ENCODE peak calls at places on chromosomes 3 and 15, in nine cellular contexts. One of them, this sample, is unnamed.

GRCh38 chr3:154794383-154794782 is 285.7 kb upstream of the MME start:
- DNase-seq in mesothelial cell of epicardium: no peak
- DNase-seq in K562: no peak
- DNase-seq in BJ: no peak
- DNase-seq in psoas muscle: no peak
- DNase-seq in Calu3: no peak
- DNase-seq in cardiac fibroblast: peak
- DNase-seq in spleen: no peak
- DNase-seq in body of pancreas: no peak
- DNase-seq in this sample: no peak

GRCh38 chr3:46870651-46871050 is 6.9 kb upstream of the PTH1R start:
- DNase-seq in psoas muscle: no peak
- DNase-seq in mesothelial cell of epicardium: no peak
- DNase-seq in spleen: no peak
- DNase-seq in BJ: no peak
- DNase-seq in K562: no peak
- DNase-seq in Calu3: no peak
- DNase-seq in body of pancreas: no peak
- DNase-seq in cardiac fibroblast: no peak
- DNase-seq in this sample: no peak

GRCh38 chr3:160343132-160343531 is 55.9 kb downstream of the IFT80 start:
- DNase-seq in spleen: no peak
- DNase-seq in body of pancreas: no peak
- DNase-seq in K562: no peak
- DNase-seq in psoas muscle: no peak
- DNase-seq in mesothelial cell of epicardium: no peak
- DNase-seq in Calu3: no peak
- DNase-seq in cardiac fibroblast: peak
- DNase-seq in BJ: no peak
- DNase-seq in this sample: no peak

GRCh38 chr3:4222574-4222973 is 80.6 kb upstream of the SETMAR start:
- DNase-seq in Calu3: no peak
- DNase-seq in cardiac fibroblast: no peak
- DNase-seq in BJ: no peak
- DNase-seq in K562: no peak
- DNase-seq in body of pancreas: no peak
- DNase-seq in mesothelial cell of epicardium: no peak
- DNase-seq in psoas muscle: no peak
- DNase-seq in spleen: no peak
- DNase-seq in this sample: no peak

GRCh38 chr3:139686624-139687023 is 8.9 kb upstream of the NMNAT3 start:
- DNase-seq in mesothelial cell of epicardium: no peak
- DNase-seq in Calu3: no peak
- DNase-seq in BJ: no peak
- DNase-seq in spleen: no peak
- DNase-seq in body of pancreas: no peak
- DNase-seq in cardiac fibroblast: no peak
- DNase-seq in K562: no peak
- DNase-seq in psoas muscle: no peak
- DNase-seq in this sample: no peak

GRCh38 chr15:66023322-66023972 is 154.2 kb downstream of the RAB11A start:
- DNase-seq in mesothelial cell of epicardium: no peak
- DNase-seq in BJ: no peak
- DNase-seq in Calu3: no peak
- DNase-seq in spleen: no peak
- DNase-seq in body of pancreas: no peak
- DNase-seq in cardiac fibroblast: no peak
- DNase-seq in K562: no peak
- DNase-seq in psoas muscle: no peak
- DNase-seq in this sample: no peak

GRCh38 chr15:60228619-60229018 is 169.2 kb downstream of the ANXA2 start:
- DNase-seq in body of pancreas: no peak
- DNase-seq in BJ: no peak
- DNase-seq in cardiac fibroblast: no peak
- DNase-seq in K562: no peak
- DNase-seq in psoas muscle: no peak
- DNase-seq in mesothelial cell of epicardium: no peak
- DNase-seq in spleen: no peak
- DNase-seq in Calu3: no peak
- DNase-seq in this sample: no peak

GRCh38 chr15:68528891-68529290 is 49.9 kb upstream of the CORO2B start:
- DNase-seq in BJ: no peak
- DNase-seq in body of pancreas: no peak
- DNase-seq in Calu3: no peak
- DNase-seq in cardiac fibroblast: peak
- DNase-seq in mesothelial cell of epicardium: no peak
- DNase-seq in spleen: no peak
- DNase-seq in psoas muscle: no peak
- DNase-seq in K562: no peak
- DNase-seq in this sample: no peak

GRCh38 chr3:127254730-127255129 is 33.1 kb downstream of the PRR20G start:
- DNase-seq in Calu3: peak
- DNase-seq in mesothelial cell of epicardium: no peak
- DNase-seq in cardiac fibroblast: peak
- DNase-seq in spleen: no peak
- DNase-seq in BJ: no peak
- DNase-seq in K562: peak
- DNase-seq in body of pancreas: no peak
- DNase-seq in psoas muscle: no peak
- DNase-seq in this sample: no peak
- TF ChIP-seq CTCF in Calu3: peak
- TF ChIP-seq CTCF in mesothelial cell of epicardium: no peak
- TF ChIP-seq CTCF in cardiac fibroblast: peak
- TF ChIP-seq CTCF in spleen: no peak
- TF ChIP-seq CTCF in BJ: peak
- TF ChIP-seq CTCF in K562: peak
- TF ChIP-seq CTCF in body of pancreas: no peak
- TF ChIP-seq CTCF in psoas muscle: peak
- TF ChIP-seq CTCF in this sample: peak

DNA sequence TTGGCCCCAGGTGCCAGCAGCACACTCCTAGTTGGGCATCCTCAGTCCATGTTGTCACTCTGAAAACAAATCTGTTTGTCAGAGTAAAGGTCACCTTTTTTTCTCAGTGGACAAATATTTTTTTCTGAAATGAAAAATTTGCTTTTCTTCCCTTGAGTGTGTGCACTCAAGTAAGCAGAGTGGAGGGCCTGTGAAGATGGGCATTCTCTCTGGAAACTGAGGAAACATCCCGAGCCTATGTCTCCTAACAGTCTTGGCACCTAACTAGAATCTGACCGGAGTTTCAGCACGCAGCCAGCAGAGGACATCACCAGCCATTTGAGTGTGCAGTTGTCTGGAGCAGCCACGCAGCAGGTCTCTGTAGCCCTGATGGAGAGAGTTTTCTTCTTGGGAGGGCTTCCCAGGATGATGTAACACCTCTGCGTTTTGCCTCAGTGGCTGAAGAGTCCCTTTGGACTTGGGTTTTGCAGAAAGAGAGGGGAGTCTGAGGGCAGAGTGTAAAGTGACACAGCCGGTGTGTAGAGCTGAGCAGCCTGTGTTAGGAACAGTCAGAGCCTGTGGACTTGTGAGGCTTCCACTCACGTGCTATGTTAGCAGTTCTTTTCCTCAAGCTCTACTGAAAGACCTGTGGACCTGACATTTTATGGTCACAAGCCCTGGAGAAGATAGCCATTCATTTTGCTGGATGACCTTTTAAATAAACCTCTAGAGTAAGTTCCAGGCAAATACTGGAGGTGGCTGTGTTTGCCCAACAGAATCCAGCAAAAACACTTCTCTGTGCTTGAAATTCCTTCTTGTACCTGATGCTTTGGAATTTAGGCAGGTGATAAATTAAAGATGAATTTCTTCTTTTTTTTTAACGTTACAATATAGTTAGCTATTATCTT is 51.6 kb downstream of the ABHD2 start:
- DNase-seq in cardiac fibroblast: no peak
- DNase-seq in Calu3: no peak
- DNase-seq in psoas muscle: peak
- DNase-seq in K562: no peak
- DNase-seq in body of pancreas: no peak
- DNase-seq in BJ: no peak
- DNase-seq in spleen: no peak
- DNase-seq in mesothelial cell of epicardium: no peak
- DNase-seq in this sample: no peak
- TF ChIP-seq CTCF in cardiac fibroblast: peak
- TF ChIP-seq CTCF in Calu3: no peak
- TF ChIP-seq CTCF in psoas muscle: peak
- TF ChIP-seq CTCF in K562: no peak
- TF ChIP-seq CTCF in body of pancreas: no peak
- TF ChIP-seq CTCF in BJ: peak
- TF ChIP-seq CTCF in spleen: no peak
- TF ChIP-seq CTCF in mesothelial cell of epicardium: no peak
- TF ChIP-seq CTCF in this sample: no peak

GRCh38 chr3:64318001-64318400 is 92.7 kb upstream of the PRICKLE2 start:
- DNase-seq in spleen: no peak
- DNase-seq in body of pancreas: no peak
- DNase-seq in mesothelial cell of epicardium: no peak
- DNase-seq in Calu3: no peak
- DNase-seq in BJ: no peak
- DNase-seq in cardiac fibroblast: no peak
- DNase-seq in psoas muscle: no peak
- DNase-seq in K562: no peak
- DNase-seq in this sample: no peak

GRCh38 chr3:64316971-64317370 is 91.7 kb upstream of the PRICKLE2 start:
- DNase-seq in spleen: no peak
- DNase-seq in body of pancreas: no peak
- DNase-seq in cardiac fibroblast: peak
- DNase-seq in Calu3: no peak
- DNase-seq in BJ: no peak
- DNase-seq in psoas muscle: no peak
- DNase-seq in K562: no peak
- DNase-seq in mesothelial cell of epicardium: no peak
- DNase-seq in this sample: no peak

GRCh38 chr3:64318670-64319271 is 93.5 kb upstream of the PRICKLE2 start:
- DNase-seq in K562: no peak
- DNase-seq in cardiac fibroblast: no peak
- DNase-seq in Calu3: no peak
- DNase-seq in psoas muscle: no peak
- DNase-seq in spleen: no peak
- DNase-seq in BJ: no peak
- DNase-seq in body of pancreas: no peak
- DNase-seq in mesothelial cell of epicardium: no peak
- DNase-seq in this sample: no peak

GRCh38 chr3:64321747-64322146 is 96.5 kb upstream of the PRICKLE2 start:
- DNase-seq in Calu3: peak
- DNase-seq in K562: no peak
- DNase-seq in body of pancreas: peak
- DNase-seq in BJ: no peak
- DNase-seq in mesothelial cell of epicardium: no peak
- DNase-seq in spleen: no peak
- DNase-seq in psoas muscle: no peak
- DNase-seq in cardiac fibroblast: peak
- DNase-seq in this sample: no peak

GRCh38 chr3:64319391-64319790 is 94.1 kb upstream of the PRICKLE2 start:
- DNase-seq in cardiac fibroblast: no peak
- DNase-seq in mesothelial cell of epicardium: no peak
- DNase-seq in body of pancreas: no peak
- DNase-seq in K562: no peak
- DNase-seq in BJ: no peak
- DNase-seq in psoas muscle: no peak
- DNase-seq in Calu3: no peak
- DNase-seq in spleen: no peak
- DNase-seq in this sample: no peak
- TF ChIP-seq CTCF in cardiac fibroblast: no peak
- TF ChIP-seq CTCF in mesothelial cell of epicardium: no peak
- TF ChIP-seq CTCF in body of pancreas: no peak
- TF ChIP-seq CTCF in K562: no peak
- TF ChIP-seq CTCF in BJ: no peak
- TF ChIP-seq CTCF in psoas muscle: no peak
- TF ChIP-seq CTCF in Calu3: no peak
- TF ChIP-seq CTCF in spleen: no peak
- TF ChIP-seq CTCF in this sample: peak

GRCh38 chr3:107687182-107687581 is 164.4 kb downstream of the BBX start:
- DNase-seq in mesothelial cell of epicardium: no peak
- DNase-seq in psoas muscle: no peak
- DNase-seq in body of pancreas: no peak
- DNase-seq in cardiac fibroblast: no peak
- DNase-seq in Calu3: no peak
- DNase-seq in BJ: no peak
- DNase-seq in spleen: no peak
- DNase-seq in K562: peak
- DNase-seq in this sample: no peak
- TF ChIP-seq CTCF in mesothelial cell of epicardium: no peak
- TF ChIP-seq CTCF in psoas muscle: no peak
- TF ChIP-seq CTCF in body of pancreas: no peak
- TF ChIP-seq CTCF in cardiac fibroblast: no peak
- TF ChIP-seq CTCF in Calu3: no peak
- TF ChIP-seq CTCF in BJ: no peak
- TF ChIP-seq CTCF in spleen: no peak
- TF ChIP-seq CTCF in K562: no peak
- TF ChIP-seq CTCF in this sample: no peak

GRCh38 chr3:65961733-65962132 is 77.0 kb downstream of the MAGI1 start:
- DNase-seq in cardiac fibroblast: no peak
- DNase-seq in spleen: no peak
- DNase-seq in body of pancreas: no peak
- DNase-seq in K562: no peak
- DNase-seq in psoas muscle: no peak
- DNase-seq in mesothelial cell of epicardium: no peak
- DNase-seq in Calu3: no peak
- DNase-seq in BJ: no peak
- DNase-seq in this sample: no peak
- TF ChIP-seq CTCF in cardiac fibroblast: no peak
- TF ChIP-seq CTCF in spleen: no peak
- TF ChIP-seq CTCF in body of pancreas: no peak
- TF ChIP-seq CTCF in K562: no peak
- TF ChIP-seq CTCF in psoas muscle: no peak
- TF ChIP-seq CTCF in mesothelial cell of epicardium: no peak
- TF ChIP-seq CTCF in Calu3: no peak
- TF ChIP-seq CTCF in BJ: no peak
- TF ChIP-seq CTCF in this sample: no peak

DNA sequence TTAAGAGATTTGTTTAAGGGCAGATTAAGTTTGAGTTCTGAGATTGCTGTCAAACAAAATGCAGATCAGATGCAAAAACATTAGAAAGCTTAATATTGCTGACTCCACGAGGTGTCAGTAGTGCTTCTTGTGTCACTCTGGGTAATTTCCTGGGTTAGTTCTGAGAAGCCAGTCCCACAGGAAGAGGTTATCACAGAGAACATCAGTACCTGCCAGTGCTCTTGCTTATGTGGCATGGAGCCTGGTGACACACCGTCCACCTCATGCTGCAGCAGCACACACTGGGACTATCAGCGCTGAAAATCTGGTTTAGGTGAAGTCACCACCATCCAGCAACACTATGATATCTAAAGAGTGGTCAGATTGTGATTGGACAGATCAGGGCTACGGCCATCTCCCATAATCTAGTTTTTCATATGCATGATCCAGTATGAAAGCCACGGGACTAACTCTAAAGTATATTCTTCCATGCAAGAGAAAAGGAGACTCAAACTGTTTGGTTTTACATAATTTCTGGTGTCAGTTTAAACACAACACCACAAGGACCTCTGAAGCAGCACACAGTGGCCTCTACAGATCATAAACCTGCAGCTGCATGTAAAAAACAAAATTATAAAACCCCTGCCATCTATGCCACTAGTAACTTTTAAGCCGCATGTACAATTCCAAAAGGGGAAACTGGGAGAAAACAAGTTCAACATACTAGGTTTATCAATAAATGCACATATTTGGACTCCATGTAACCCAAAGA is 36.1 kb upstream of the MYO5C start:
- DNase-seq in body of pancreas: peak
- DNase-seq in psoas muscle: no peak
- DNase-seq in Calu3: peak
- DNase-seq in cardiac fibroblast: peak
- DNase-seq in spleen: no peak
- DNase-seq in BJ: no peak
- DNase-seq in K562: no peak
- DNase-seq in mesothelial cell of epicardium: no peak
- DNase-seq in this sample: no peak
- TF ChIP-seq CTCF in body of pancreas: no peak
- TF ChIP-seq CTCF in psoas muscle: peak
- TF ChIP-seq CTCF in Calu3: no peak
- TF ChIP-seq CTCF in cardiac fibroblast: peak
- TF ChIP-seq CTCF in spleen: peak
- TF ChIP-seq CTCF in BJ: peak
- TF ChIP-seq CTCF in K562: peak
- TF ChIP-seq CTCF in mesothelial cell of epicardium: no peak
- TF ChIP-seq CTCF in this sample: peak

This sample was measured in progenitor cell of endocrine pancreas.